ENCODE peak calls at places on chromosome 1, in six cellular contexts. U is mucosa of descending colon, S is type B pancreatic cell, M is body of pancreas, T is cardiac muscle cell, H is omental fat pad. R is an unnamed sample.

GRCh38 chr1:10962483-10962882 is 50.0 kb upstream of the TARDBP start:
- DNase-seq in M (peak), U (no peak), T (peak), H (no peak), S (no peak), R (no peak)

GRCh38 chr1:26274801-26275425 is 5.0 kb upstream of the SH3BGRL3 start:
- DNase-seq in M (no peak), U (no peak), T (peak), H (no peak), S (no peak), R (no peak)

GRCh38 chr1:106534612-106535011 is 521.9 kb upstream of the PRMT6 start:
- DNase-seq in U (no peak), S (no peak), T (no peak), H (no peak), M (no peak), R (no peak)

GRCh38 chr1:29664711-29665110 is 428.4 kb downstream of the PTPRU start:
- DNase-seq in M (no peak), U (no peak), S (no peak), T (no peak), H (no peak), R (no peak)

GRCh38 chr1:241688940-241689368 is 36.9 kb downstream of the WDR64 start:
- DNase-seq in S (no peak), H (no peak), M (no peak), T (no peak), U (no peak), R (no peak)

GRCh38 chr1:56910441-56910985 is 55.3 kb downstream of the C8B start:
- DNase-seq in S (no peak), U (no peak), H (no peak), T (peak), M (peak), R (no peak)

GRCh38 chr1:223199094-223199647 is 56.1 kb upstream of the TLR5 start:
- DNase-seq in H (no peak), U (no peak), T (no peak), M (no peak), S (no peak), R (no peak)

GRCh38 chr1:60936943-60937342 is 145.4 kb upstream of the NFIA start:
- DNase-seq in H (no peak), U (no peak), M (no peak), T (no peak), S (no peak), R (no peak)

GRCh38 chr1:19861034-19861433 is 21.2 kb upstream of the OTUD3 start:
- DNase-seq in U (no peak), T (peak), M (no peak), H (no peak), S (no peak), R (no peak)

GRCh38 chr1:46369542-46370213 is 24.4 kb upstream of the FAAH start:
- DNase-seq in M (no peak), T (peak), U (no peak), H (no peak), S (no peak), R (no peak)

GRCh38 chr1:26996024-26996423 is 2.5 kb downstream of the TRNP1 start:
- DNase-seq in M (no peak), T (peak), H (no peak), U (no peak), S (no peak), R (no peak)

GRCh38 chr1:59900640-59901039 is 25.9 kb downstream of the CYP2J2 start:
- DNase-seq in M (no peak), H (no peak), S (no peak), T (no peak), U (no peak), R (no peak)

GRCh38 chr1:30714025-30714424 is 9.4 kb downstream of the MATN1 start:
- DNase-seq in M (no peak), U (no peak), T (no peak), S (no peak), H (no peak), R (no peak)

GRCh38 chr1:19495816-19496528 is 10.6 kb upstream of the CAPZB start:
- DNase-seq in T (peak), U (no peak), M (no peak), S (no peak), H (no peak), R (no peak)

GRCh38 chr1:87806377-87807094 is 477.9 kb downstream of the LMO4 start:
- DNase-seq in M (no peak), T (peak), U (no peak), H (no peak), S (no peak), R (no peak)

GRCh38 chr1:226717256-226717909 is 21.7 kb downstream of the ITPKB start:
- DNase-seq in U (no peak), T (no peak), M (no peak), H (no peak), S (no peak), R (no peak)

GRCh38 chr1:2054560-2054959 is 4.3 kb downstream of the PRKCZ start:
- DNase-seq in S (no peak), U (no peak), M (no peak), H (no peak), T (no peak), R (no peak)

GRCh38 chr1:2053784-2054376 is 3.7 kb downstream of the PRKCZ start:
- DNase-seq in S (no peak), T (no peak), M (no peak), U (no peak), H (no peak), R (no peak)

GRCh38 chr1:2056955-2057590 is 6.9 kb downstream of the PRKCZ start:
- DNase-seq in T (no peak), S (no peak), M (no peak), H (no peak), U (no peak), R (no peak)

GRCh38 chr1:2053217-2053616 is 3.0 kb downstream of the PRKCZ start:
- DNase-seq in U (no peak), S (no peak), M (no peak), H (no peak), T (no peak), R (no peak)

GRCh38 chr1:2055911-2056575 is 5.8 kb downstream of the PRKCZ start:
- DNase-seq in H (no peak), S (no peak), U (no peak), T (no peak), M (no peak), R (no peak)
- TF ChIP-seq CTCF in H (no peak), S (no peak), U (no peak), T (no peak), M (no peak), R (no peak)

GRCh38 chr1:36796101-36796590 is 238.2 kb downstream of the GRIK3 start:
- DNase-seq in T (no peak), S (no peak), H (no peak), U (no peak), M (no peak), R (no peak)

GRCh38 chr1:36794460-36794859 is 239.9 kb downstream of the GRIK3 start:
- DNase-seq in T (no peak), H (no peak), M (no peak), S (no peak), U (no peak), R (no peak)

GRCh38 chr1:36802018-36802417 is 232.3 kb downstream of the GRIK3 start:
- DNase-seq in H (no peak), U (no peak), M (no peak), S (no peak), T (no peak), R (no peak)

GRCh38 chr1:36793452-36793851 is 240.9 kb downstream of the GRIK3 start:
- DNase-seq in U (no peak), M (no peak), H (no peak), T (no peak), S (no peak), R (no peak)

DNA sequence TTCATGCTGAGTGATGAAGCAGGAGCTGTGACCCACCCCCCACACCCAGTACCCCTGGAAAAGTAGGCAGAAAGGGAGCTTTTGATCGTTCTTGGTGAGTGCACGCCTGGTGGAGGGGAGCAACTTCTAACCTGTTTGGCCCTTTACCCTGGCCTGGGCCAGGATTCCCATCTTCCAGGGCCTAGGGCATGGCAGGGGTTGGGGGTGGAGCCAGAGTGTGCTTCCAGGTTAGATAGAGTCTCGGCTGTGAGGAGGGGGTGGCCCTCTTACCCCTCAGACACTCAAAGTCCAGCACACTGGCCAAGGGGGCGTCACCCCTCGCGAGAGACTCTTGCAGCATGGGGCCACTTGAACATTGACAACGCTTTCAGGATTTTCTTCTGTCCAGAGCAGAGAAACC is 236.6 kb downstream of the GRIK3 start:
- DNase-seq in S (no peak), T (no peak), M (no peak), H (no peak), U (no peak), R (no peak)
- TF ChIP-seq CTCF in S (no peak), T (no peak), M (no peak), H (no peak), U (no peak), R (no peak)

DNA sequence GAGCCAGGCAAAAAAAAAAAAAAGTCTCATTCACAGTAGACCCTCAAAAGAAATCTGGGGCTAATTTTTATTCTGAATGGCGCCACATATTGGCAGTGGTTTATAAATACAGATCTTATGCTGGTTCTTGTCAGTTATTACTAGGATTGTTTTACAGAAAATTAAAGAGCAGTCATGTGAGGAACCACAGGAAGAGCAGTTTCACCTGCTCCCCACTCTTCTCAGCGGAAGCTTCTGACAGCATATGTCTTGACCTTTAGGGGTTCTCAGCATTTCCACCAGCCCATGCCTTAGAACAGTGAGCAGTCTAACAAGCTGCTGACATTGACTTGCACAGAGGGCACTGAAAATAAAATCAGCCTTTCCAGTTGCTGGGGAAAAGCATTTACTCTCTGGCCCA is 144.4 kb downstream of the SYT2 start:
- DNase-seq in H (no peak), T (no peak), M (no peak), S (no peak), U (no peak), R (no peak)
- TF ChIP-seq CTCF in H (no peak), T (no peak), M (no peak), S (no peak), U (no peak), R (no peak)

GRCh38 chr1:174408142-174408541 is 39.6 kb upstream of the GPR52 start:
- DNase-seq in U (no peak), H (no peak), S (no peak), T (no peak), M (no peak), R (no peak)

GRCh38 chr1:174417921-174418320 is 29.8 kb upstream of the GPR52 start:
- DNase-seq in S (no peak), H (no peak), M (no peak), T (no peak), U (no peak), R (no peak)

GRCh38 chr1:174414205-174414604 is 33.6 kb upstream of the GPR52 start:
- DNase-seq in T (no peak), S (no peak), H (no peak), U (no peak), M (no peak), R (no peak)

GRCh38 chr1:174407705-174408104 is 40.1 kb upstream of the GPR52 start:
- DNase-seq in S (no peak), T (no peak), M (no peak), H (no peak), U (no peak), R (no peak)

GRCh38 chr1:174413632-174414031 is 34.1 kb upstream of the GPR52 start:
- DNase-seq in H (no peak), S (no peak), M (no peak), T (peak), U (no peak), R (no peak)
- TF ChIP-seq CTCF in H (no peak), S (no peak), M (no peak), T (peak), U (no peak), R (no peak)

GRCh38 chr1:158491372-158491771 is 19.4 kb downstream of the OR10R2 start:
- DNase-seq in S (no peak), T (no peak), U (no peak), H (no peak), M (no peak), R (no peak)
- TF ChIP-seq CTCF in S (no peak), T (no peak), U (no peak), H (no peak), M (no peak), R (no peak)

R was measured in breast epithelium.